ENCODE peak calls at places on chromosomes 16 and 17, in seven cellular contexts. Z is cardiac fibroblast, L is body of pancreas, P is heart right ventricle, Q is heart left ventricle, A is PC-9, C is endothelial cell. Y is an unnamed sample.

GRCh38 chr17:58277107-58277506 is 3.6 kb downstream of the MPO start:
- DNase-seq in Z (peak; percentile 15), L (no peak), P (no peak), Q (no peak), A (no peak), C (no peak), Y (no peak)

GRCh38 chr16:11242658-11243057 is 13.3 kb downstream of the SOCS1 start:
- DNase-seq in Z (no peak), L (no peak), P (no peak), Q (no peak), A (no peak), C (no peak), Y (no peak)

GRCh38 chr16:85479972-85480726 is 133.0 kb upstream of the GSE1 start:
- DNase-seq in Z (no peak), L (no peak), P (peak; percentile 40), Q (no peak), A (peak; percentile 59), C (no peak), Y (peak; percentile 86)

GRCh38 chr17:51598824-51599223 is 338.5 kb downstream of the UTP18 start:
- DNase-seq in Z (no peak), L (no peak), P (no peak), Q (no peak), A (no peak), C (no peak), Y (no peak)

GRCh38 chr17:36722121-36722902 is 120.9 kb downstream of the MRM1 start:
- DNase-seq in Z (peak; percentile 33), L (peak; percentile 38), P (peak; percentile 70), Q (peak; percentile 43), A (no peak), C (peak; percentile 57), Y (peak; percentile 58)

GRCh38 chr16:11328172-11329079 is 16.8 kb upstream of the RMI2 start:
- DNase-seq in Z (peak; percentile 97), L (peak; percentile 45), P (peak; percentile 61), Q (peak; percentile 84), A (peak; percentile 89), C (peak; percentile 76), Y (peak; percentile 58)

GRCh38 chr17:8072727-8073461 is 14.6 kb downstream of the ALOX12B start:
- DNase-seq in Z (no peak), L (no peak), P (no peak), Q (no peak), A (no peak), C (peak; percentile 41), Y (no peak)

GRCh38 chr16:50442221-50442620 is 73.4 kb upstream of the BRD7 start:
- DNase-seq in Z (no peak), L (no peak), P (no peak), Q (no peak), A (no peak), C (no peak), Y (no peak)

GRCh38 chr17:37067555-37068111 is 118.9 kb downstream of the AATF start:
- DNase-seq in Z (peak; percentile 66), L (peak; percentile 77), P (peak; percentile 22), Q (peak; percentile 47), A (peak; percentile 94), C (no peak), Y (peak; percentile 94)

GRCh38 chr16:54193656-54194007 is 93.0 kb downstream of the IRX3 start:
- DNase-seq in Z (peak; percentile 81), L (peak; percentile 56), P (peak; percentile 85), Q (peak; percentile 84), A (peak; percentile 58), C (peak; percentile 85), Y (peak; percentile 59)

GRCh38 chr17:74631468-74632195 is 8.1 kb upstream of the CD300E start:
- DNase-seq in Z (peak; percentile 40), L (no peak), P (no peak), Q (no peak), A (no peak), C (no peak), Y (no peak)

DNA sequence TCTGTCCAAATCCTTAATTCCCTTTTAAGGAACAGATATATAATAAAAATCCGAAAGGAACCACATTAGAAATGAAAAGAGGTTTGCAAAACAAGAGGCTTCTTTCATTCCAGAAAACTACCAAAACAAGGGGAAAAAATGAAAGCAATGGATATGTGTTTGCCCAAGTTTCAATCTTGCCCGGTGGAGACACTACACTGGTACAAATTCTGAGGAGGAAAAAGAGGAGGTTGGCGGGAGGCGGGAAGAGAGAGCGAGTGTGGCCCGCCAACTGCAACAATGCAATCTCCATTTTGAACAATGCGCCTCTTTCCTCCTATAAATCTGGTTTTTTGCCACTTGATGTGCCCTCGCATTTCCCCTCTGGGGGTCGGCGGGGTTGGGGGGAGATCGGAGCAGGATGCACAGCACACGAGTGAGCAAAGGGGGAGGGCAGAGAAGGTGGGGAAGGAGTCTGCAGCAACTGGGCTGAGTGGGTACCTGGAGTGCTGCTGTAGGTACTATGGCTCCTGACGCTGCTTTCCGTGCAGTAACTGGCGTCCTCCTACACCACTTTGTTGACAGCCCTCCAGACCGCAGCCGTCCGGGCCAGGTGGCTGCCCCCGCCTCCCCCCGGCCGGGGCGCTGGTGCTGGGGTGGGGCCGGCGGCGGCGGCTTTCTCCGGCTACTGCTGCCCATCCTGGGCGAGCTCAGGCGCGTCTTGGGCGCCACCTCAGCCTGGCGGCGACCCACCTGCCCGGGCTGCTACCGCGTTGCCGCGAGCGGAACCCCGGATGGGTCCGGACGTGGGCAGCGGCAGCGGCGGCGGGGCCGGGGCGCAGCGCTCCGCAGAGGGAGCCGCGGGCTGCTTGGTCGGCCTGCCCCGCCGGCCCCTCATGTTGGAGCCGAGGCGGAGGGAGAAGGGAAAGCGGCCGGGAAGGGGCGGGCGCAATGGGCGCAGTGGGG is 93.8 kb upstream of the PLEKHM1 start:
- DNase-seq in Z (peak; percentile 42), L (peak; percentile 66), P (peak; percentile 47), Q (peak; percentile 59), A (peak; percentile 42), C (peak; percentile 65), Y (peak; percentile 82)
- TF ChIP-seq CTCF in Z (no peak), L (no peak), P (no peak), Q (no peak), A (no peak), C (peak; percentile 9), Y (no peak)

GRCh38 chr17:78689029-78689428 is 93.0 kb downstream of the CYTH1 start:
- DNase-seq in Z (no peak), L (no peak), P (no peak), Q (no peak), A (no peak), C (no peak), Y (no peak)
- TF ChIP-seq CTCF in Z (no peak), L (no peak), P (peak; percentile 18), Q (peak; percentile 18), A (no peak), C (no peak), Y (no peak)

GRCh38 chr17:50337956-50338355 is 8.0 kb upstream of the XYLT2 start:
- DNase-seq in Z (no peak), L (no peak), P (no peak), Q (no peak), A (no peak), C (no peak), Y (no peak)

GRCh38 chr17:50339381-50339780 is 6.5 kb upstream of the XYLT2 start:
- DNase-seq in Z (peak; percentile 40), L (no peak), P (no peak), Q (no peak), A (no peak), C (no peak), Y (no peak)

GRCh38 chr17:50338645-50339044 is 7.3 kb upstream of the XYLT2 start:
- DNase-seq in Z (no peak), L (no peak), P (no peak), Q (no peak), A (no peak), C (no peak), Y (no peak)
- TF ChIP-seq CTCF in Z (no peak), L (no peak), P (no peak), Q (no peak), A (no peak), C (no peak), Y (no peak)

GRCh38 chr17:46876353-46876887 is 25.0 kb downstream of the WNT9B start:
- DNase-seq in Z (no peak), L (peak; percentile 95), P (no peak), Q (no peak), A (peak; percentile 57), C (peak; percentile 21), Y (peak; percentile 87)
- TF ChIP-seq CTCF in Z (peak; percentile 20), L (peak; percentile 77), P (peak; percentile 9), Q (peak; percentile 4), A (peak; percentile 80), C (peak; percentile 36), Y (peak; percentile 93)

DNA sequence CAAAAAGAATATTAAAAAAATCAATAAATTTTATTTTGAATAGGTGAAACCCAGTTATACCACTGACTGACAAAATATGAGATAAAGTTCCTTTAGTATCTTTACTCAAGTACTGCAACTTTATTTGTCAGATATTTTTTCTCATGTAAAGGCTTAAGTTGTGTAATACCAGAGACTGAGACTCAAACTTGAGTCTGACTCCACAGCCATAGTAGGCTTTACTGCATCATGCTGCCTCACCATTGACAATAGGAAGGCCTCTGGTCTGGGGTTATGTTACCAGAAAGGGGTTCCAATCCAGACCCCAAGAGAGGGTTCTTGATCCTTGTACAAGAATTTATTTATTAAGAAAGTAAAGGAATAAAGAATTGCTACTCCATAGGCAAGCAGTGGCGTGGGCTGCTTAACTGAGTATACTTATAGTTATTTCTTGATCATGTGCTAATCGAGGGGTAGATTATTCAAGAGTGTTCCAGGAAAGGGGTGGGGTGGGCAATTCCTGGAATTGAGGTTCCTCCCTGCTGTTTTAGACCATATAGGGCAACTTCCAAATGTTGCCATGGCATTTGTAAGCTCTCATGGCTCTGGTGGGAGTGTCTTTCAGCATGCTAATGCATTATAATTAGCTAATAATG is 187.4 kb upstream of the WSB1 start:
- DNase-seq in Z (no peak), L (no peak), P (no peak), Q (no peak), A (no peak), C (no peak), Y (no peak)
- TF ChIP-seq CTCF in Z (no peak), L (no peak), P (no peak), Q (no peak), A (no peak), C (no peak), Y (no peak)

DNA sequence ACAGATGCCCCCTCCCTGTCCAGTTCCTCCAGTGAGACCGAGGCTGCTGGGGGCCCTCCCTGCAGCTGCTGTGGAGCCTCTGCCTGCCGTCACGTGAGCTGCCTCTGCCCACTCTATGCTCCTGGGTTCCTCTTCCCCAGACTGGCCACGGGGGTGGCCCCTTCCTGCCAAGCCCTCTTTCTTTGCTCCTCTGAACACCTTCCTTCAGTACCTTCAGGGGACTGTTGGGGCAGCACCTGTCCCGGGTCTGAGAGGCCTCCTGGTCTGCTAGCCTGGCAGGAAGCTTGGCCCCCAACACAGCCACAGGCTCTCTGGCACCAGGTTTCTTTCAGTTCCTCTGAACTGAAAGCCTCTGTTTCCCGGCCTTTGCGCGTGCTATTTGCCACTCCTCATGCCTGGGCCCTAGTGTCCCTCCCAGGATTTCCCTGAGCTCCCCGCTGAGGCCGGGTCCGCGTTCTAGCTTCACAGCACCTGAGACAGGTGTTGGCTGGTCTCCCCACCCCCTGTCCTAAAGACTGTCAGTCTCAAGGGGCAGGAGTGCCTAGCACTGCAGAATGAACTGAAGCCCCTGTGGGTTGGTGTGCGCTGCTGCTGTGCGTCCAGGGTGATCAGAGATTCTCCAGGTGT is 6.6 kb upstream of the ATP6V0C start:
- DNase-seq in Z (no peak), L (peak; percentile 15), P (no peak), Q (no peak), A (no peak), C (no peak), Y (no peak)
- TF ChIP-seq CTCF in Z (no peak), L (no peak), P (no peak), Q (no peak), A (no peak), C (no peak), Y (no peak)

GRCh38 chr16:3088925-3089716 is 10.0 kb downstream of the ZSCAN10 start:
- DNase-seq in Z (no peak), L (no peak), P (no peak), Q (no peak), A (no peak), C (no peak), Y (no peak)
- TF ChIP-seq CTCF in Z (no peak), L (no peak), P (no peak), Q (no peak), A (no peak), C (no peak), Y (no peak)

GRCh38 chr17:49191917-49192741 is 18.2 kb downstream of the GNGT2 start:
- DNase-seq in Z (peak; percentile 90), L (peak; percentile 94), P (peak; percentile 90), Q (peak; percentile 88), A (peak; percentile 82), C (peak; percentile 96), Y (peak; percentile 96)
- TF ChIP-seq CTCF in Z (peak; percentile 15), L (no peak), P (peak; percentile 45), Q (peak; percentile 55), A (peak; percentile 40), C (no peak), Y (peak; percentile 31)